ENCODE peak calls at places on chromosomes 2 and 18, in four cellular contexts. N is activated T-helper 9 cell treated with anti-CD3 and anti-CD28 coated beads, Interleukin-2, amount 50 U/mL, for 16 hours; X is endothelial cell; K is Panc1. U is an unnamed sample.

GRCh38 chr2:112884869-112885502 is 26.0 kb upstream of the IL37 start:
- DNase-seq in X (peak), N (peak), K (peak), U (peak)

GRCh38 chr18:49041677-49042570 is 91.2 kb upstream of the SMAD7 start:
- DNase-seq in K (no peak), N (no peak), X (no peak), U (no peak)

GRCh38 chr2:64780041-64780440 is 126.3 kb upstream of the SERTAD2 start:
- DNase-seq in N (no peak), X (no peak), K (no peak), U (no peak)

GRCh38 chr2:133333189-133333588 is 235.1 kb downstream of the NCKAP5 start:
- DNase-seq in N (no peak), X (no peak), K (no peak), U (no peak)

GRCh38 chr18:3525870-3526420 is 76.0 kb downstream of the TGIF1 start:
- DNase-seq in K (no peak), N (peak), X (no peak), U (no peak)

GRCh38 chr2:126894585-126895182 is 4.0 kb upstream of the TEX51 start:
- DNase-seq in K (no peak), N (no peak), X (no peak), U (no peak)

GRCh38 chr2:65846984-65847383 is 414.6 kb upstream of the SPRED2 start:
- DNase-seq in K (no peak), N (no peak), X (no peak), U (no peak)

GRCh38 chr2:174683392-174683759 is 80.9 kb downstream of the CHRNA1 start:
- DNase-seq in N (no peak), X (no peak), K (no peak), U (no peak)

GRCh38 chr2:161352718-161353117 is 44.5 kb downstream of the PSMD14 start:
- DNase-seq in N (no peak), X (no peak), K (no peak), U (peak)

GRCh38 chr2:162474006-162474405 is 130.1 kb downstream of the GCA start:
- DNase-seq in K (no peak), N (no peak), X (no peak), U (no peak)